ENCODE peak calls at places on chromosomes 12 and 14, in ten cellular contexts. C is neural progenitor cell, U is upper lobe of right lung, H is lower lobe of right lung, K is pancreas, O is brain microvascular endothelial cell, I is cardiac muscle cell, Y is fibroblast of lung, Z is AG09309, F is A673. W is an unnamed sample.
A peak's percentile ranks its signal among the peaks of the same experiment; 100 is the strongest.

GRCh38 chr14:64688801-64689200 is 15.4 kb upstream of the PLEKHG3 start:
- DNase-seq in C (no peak), U (no peak), H (no peak), K (no peak), O (no peak), I (no peak), Y (no peak), Z (no peak), F (no peak), W (no peak)

GRCh38 chr14:93049867-93050331 is 65.8 kb downstream of the ITPK1 start:
- DNase-seq in C (peak; percentile 41), U (no peak), H (no peak), K (no peak), O (no peak), I (peak; percentile 42), Y (no peak), Z (no peak), F (no peak), W (peak; percentile 36)

GRCh38 chr14:64914237-64914971 is at the start of gene CHURC1:
- DNase-seq in C (peak; percentile 99), U (peak; percentile 99), H (peak; percentile 99), K (peak; percentile 100), O (peak; percentile 97), I (peak; percentile 99), Y (peak; percentile 95), Z (peak; percentile 91), F (peak; percentile 100), W (peak; percentile 98)

GRCh38 chr14:55373784-55374725 is 37.6 kb downstream of the ATG14 start:
- DNase-seq in C (no peak), U (no peak), H (no peak), K (no peak), O (no peak), I (no peak), Y (peak; percentile 77), Z (no peak), F (no peak), W (peak; percentile 68)

GRCh38 chr14:80996049-80996901 is 40.9 kb downstream of the TSHR start:
- DNase-seq in C (peak; percentile 64), U (no peak), H (no peak), K (peak; percentile 35), O (peak; percentile 72), I (peak; percentile 38), Y (peak; percentile 72), Z (peak; percentile 79), F (peak; percentile 81), W (peak; percentile 93)

GRCh38 chr14:35234007-35234406 is 58.2 kb upstream of the PSMA6 start:
- DNase-seq in C (no peak), U (no peak), H (no peak), K (no peak), O (no peak), I (no peak), Y (peak; percentile 34), Z (peak; percentile 37), F (peak; percentile 25), W (peak; percentile 78)

GRCh38 chr12:130249376-130249775 is 87.1 kb downstream of the FZD10 start:
- DNase-seq in C (no peak), U (no peak), H (no peak), K (no peak), O (no peak), I (no peak), Y (no peak), Z (no peak), F (no peak), W (no peak)

GRCh38 chr12:112916270-112916669 is 9.5 kb downstream of the OAS1 start:
- DNase-seq in C (no peak), U (no peak), H (no peak), K (no peak), O (no peak), I (no peak), Y (no peak), Z (peak; percentile 43), F (no peak), W (peak; percentile 10)

GRCh38 chr12:46401703-46402102 is 29.1 kb upstream of the SLC38A2 start:
- DNase-seq in C (no peak), U (no peak), H (no peak), K (no peak), O (peak; percentile 38), I (peak; percentile 17), Y (peak; percentile 73), Z (no peak), F (peak; percentile 58), W (peak; percentile 66)

GRCh38 chr14:34794217-34794616 is 79.8 kb upstream of the CFL2 start:
- DNase-seq in C (no peak), U (no peak), H (no peak), K (no peak), O (no peak), I (no peak), Y (peak; percentile 18), Z (no peak), F (no peak), W (peak; percentile 36)

GRCh38 chr12:64760808-64761573 is 1.8 kb upstream of the GNS start:
- DNase-seq in C (no peak), U (no peak), H (no peak), K (no peak), O (no peak), I (no peak), Y (no peak), Z (no peak), F (no peak), W (no peak)

GRCh38 chr12:80195143-80195726 is 95.9 kb downstream of the OTOGL start:
- DNase-seq in C (peak; percentile 71), U (no peak), H (no peak), K (no peak), O (peak; percentile 69), I (peak; percentile 72), Y (peak; percentile 64), Z (peak; percentile 56), F (peak; percentile 76), W (peak; percentile 88)

GRCh38 chr12:27284751-27285150 is 40.7 kb downstream of the STK38L start:
- DNase-seq in C (no peak), U (no peak), H (no peak), K (no peak), O (peak; percentile 84), I (no peak), Y (peak; percentile 93), Z (peak; percentile 55), F (no peak), W (peak; percentile 77)

GRCh38 chr12:54700301-54700700 is 52.1 kb upstream of the DCD start:
- DNase-seq in C (no peak), U (no peak), H (no peak), K (no peak), O (no peak), I (no peak), Y (no peak), Z (no peak), F (peak; percentile 62), W (no peak)

GRCh38 chr14:25953532-25954144 is 644.2 kb downstream of the NOVA1 start:
- DNase-seq in C (no peak), U (no peak), H (no peak), K (no peak), O (peak; percentile 32), I (no peak), Y (peak; percentile 80), Z (no peak), F (peak; percentile 14), W (peak; percentile 86)

GRCh38 chr12:591167-591570 is 72.1 kb downstream of the NINJ2 start:
- DNase-seq in C (no peak), U (no peak), H (no peak), K (no peak), O (no peak), I (peak; percentile 85), Y (no peak), Z (no peak), F (no peak), W (no peak)
- TF ChIP-seq CTCF in C (peak; percentile 6), U (no peak), H (no peak), K (no peak), O (no peak), I (peak; percentile 7), Y (no peak), Z (no peak), F (no peak), W (peak; percentile 8)

DNA sequence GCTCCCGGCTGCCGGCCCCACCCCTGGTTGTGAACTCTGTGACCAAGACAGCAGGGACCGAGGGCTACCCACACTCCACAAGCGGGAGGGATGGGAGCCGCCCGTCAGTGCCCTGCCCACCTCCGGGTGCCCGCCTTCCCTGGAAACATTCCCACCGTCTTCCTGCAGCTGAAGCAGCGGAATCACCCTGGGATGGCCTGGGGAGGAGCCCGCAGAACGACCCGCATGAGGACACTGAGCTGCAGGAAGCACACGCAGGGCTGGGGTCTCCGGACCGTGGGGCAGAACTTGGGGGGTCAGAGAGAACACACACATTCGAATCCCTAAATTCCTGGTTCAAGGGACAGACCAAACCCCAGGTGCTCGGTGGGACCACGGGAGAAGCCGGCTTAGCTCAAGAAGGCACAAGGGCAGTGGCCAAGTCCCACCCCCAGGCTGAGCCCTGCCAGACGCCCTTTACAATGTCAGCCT is 33.5 kb upstream of the C14orf180 start:
- DNase-seq in C (no peak), U (peak; percentile 61), H (peak; percentile 23), K (peak; percentile 9), O (no peak), I (no peak), Y (no peak), Z (no peak), F (no peak), W (no peak)
- H3K4me3 ChIP-seq in C (no peak overlapping the region), U (no peak overlapping the region), H (peak overlapping the region; percentile 3), K (no peak overlapping the region), O (no peak overlapping the region), I (no peak overlapping the region), Y (no peak overlapping the region), Z (no peak overlapping the region), F (peak overlapping the region; percentile 7), W (no peak overlapping the region)

DNA sequence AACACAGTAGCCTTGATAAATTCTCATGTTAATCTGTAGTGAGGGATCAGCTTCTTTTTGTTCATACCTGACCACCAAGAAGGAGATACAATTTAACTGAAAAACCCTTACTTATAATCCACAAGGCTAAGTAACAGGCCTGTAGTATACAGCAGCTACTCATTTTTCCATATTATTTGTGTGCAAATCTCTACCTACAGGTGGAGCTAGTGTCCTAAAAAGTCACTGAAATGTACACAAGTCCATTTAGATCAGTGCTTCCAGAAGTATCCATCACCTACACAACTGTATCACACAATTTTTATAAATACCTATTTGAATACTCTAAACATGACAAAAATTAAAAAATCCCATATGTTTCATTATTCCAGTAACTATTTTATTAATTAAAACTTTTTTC is 173.2 kb downstream of the SLC35F4 start:
- DNase-seq in C (peak; percentile 13), U (no peak), H (no peak), K (no peak), O (peak; percentile 46), I (peak; percentile 4), Y (peak; percentile 54), Z (peak; percentile 33), F (peak; percentile 74), W (peak; percentile 81)
- TF ChIP-seq CTCF in C (peak; percentile 59), U (peak; percentile 41), H (peak; percentile 40), K (peak; percentile 21), O (peak; percentile 38), I (peak; percentile 72), Y (peak; percentile 41), Z (peak; percentile 58), F (peak; percentile 70), W (peak; percentile 61)

DNA sequence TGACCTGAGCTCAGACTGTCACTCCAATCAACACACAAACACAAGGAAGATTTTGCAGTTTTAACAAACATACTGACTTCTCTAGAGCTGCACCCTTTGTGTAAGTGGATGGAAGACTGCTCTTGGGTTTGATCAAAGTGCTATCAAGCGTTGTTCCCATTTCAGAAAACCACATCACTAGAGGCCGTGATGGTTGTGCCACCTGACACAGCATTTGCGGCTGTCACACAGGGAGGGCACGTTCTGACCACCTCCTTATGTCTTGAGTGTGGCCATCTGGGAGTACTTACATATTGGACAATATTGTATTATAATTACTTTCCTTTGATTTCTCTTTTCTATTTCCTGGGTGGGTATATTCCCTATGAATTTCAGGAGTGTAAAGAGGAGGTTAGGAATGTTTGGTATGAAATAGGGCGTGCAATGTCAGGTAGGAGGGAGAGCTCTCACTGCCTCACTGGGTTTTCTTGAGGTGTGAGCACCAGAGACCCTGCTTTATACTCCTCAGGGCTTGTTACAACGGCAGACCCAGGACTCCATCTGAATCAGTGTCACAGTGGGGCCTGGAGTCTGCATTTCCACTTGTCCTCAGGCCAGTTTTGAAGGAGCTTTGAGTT is 74.3 kb downstream of the SYNE3 start:
- DNase-seq in C (no peak), U (no peak), H (no peak), K (no peak), O (no peak), I (no peak), Y (no peak), Z (no peak), F (no peak), W (no peak)
- H3K4me3 ChIP-seq in C (no peak overlapping the region), U (no peak overlapping the region), H (no peak overlapping the region), K (no peak overlapping the region), O (no peak overlapping the region), I (no peak overlapping the region), Y (no peak overlapping the region), Z (no peak overlapping the region), F (no peak overlapping the region), W (no peak overlapping the region)

W was measured in choroid plexus epithelial cell.